ENCODE peak calls at places on chromosome 11, in eight cellular contexts. One of them, this sample, is unnamed.

GRCh38 chr11:124394408-124394807 is 4.4 kb downstream of the OR8B3 start:
- DNase-seq in CD14-positive monocyte: no peak
- DNase-seq in astrocyte of the spinal cord: peak
- DNase-seq in CD8-positive, alpha-beta T cell: no peak
- DNase-seq in ascending aorta: no peak
- DNase-seq in lower lobe of right lung: no peak
- DNase-seq in adrenal gland: no peak
- DNase-seq in nephron progenitor cell: no peak
- DNase-seq in this sample: no peak

GRCh38 chr11:29432719-29433325 is 584.0 kb downstream of the KCNA4 start:
- DNase-seq in CD14-positive monocyte: no peak
- DNase-seq in astrocyte of the spinal cord: peak
- DNase-seq in adrenal gland: no peak
- DNase-seq in lower lobe of right lung: no peak
- DNase-seq in nephron progenitor cell: no peak
- DNase-seq in ascending aorta: no peak
- DNase-seq in CD8-positive, alpha-beta T cell: no peak
- DNase-seq in this sample: no peak

GRCh38 chr11:107859459-107860239 is 1.1 kb upstream of the SLC35F2 start:
- DNase-seq in ascending aorta: no peak
- DNase-seq in lower lobe of right lung: peak
- DNase-seq in CD8-positive, alpha-beta T cell: peak
- DNase-seq in CD14-positive monocyte: no peak
- DNase-seq in astrocyte of the spinal cord: no peak
- DNase-seq in adrenal gland: peak
- DNase-seq in nephron progenitor cell: peak
- DNase-seq in this sample: no peak

GRCh38 chr11:14422052-14422813 is 63.2 kb upstream of the RRAS2 start:
- DNase-seq in ascending aorta: peak
- DNase-seq in adrenal gland: peak
- DNase-seq in astrocyte of the spinal cord: peak
- DNase-seq in lower lobe of right lung: peak
- DNase-seq in nephron progenitor cell: peak
- DNase-seq in CD14-positive monocyte: no peak
- DNase-seq in CD8-positive, alpha-beta T cell: no peak
- DNase-seq in this sample: peak

GRCh38 chr11:1763796-1764661 is at the start of gene CTSD:
- DNase-seq in CD14-positive monocyte: peak
- DNase-seq in astrocyte of the spinal cord: peak
- DNase-seq in nephron progenitor cell: peak
- DNase-seq in ascending aorta: peak
- DNase-seq in lower lobe of right lung: peak
- DNase-seq in CD8-positive, alpha-beta T cell: peak
- DNase-seq in adrenal gland: peak
- DNase-seq in this sample: peak

GRCh38 chr11:86152006-86152862 is 83.3 kb upstream of the PICALM start:
- DNase-seq in CD14-positive monocyte: no peak
- DNase-seq in nephron progenitor cell: no peak
- DNase-seq in astrocyte of the spinal cord: peak
- DNase-seq in ascending aorta: no peak
- DNase-seq in lower lobe of right lung: no peak
- DNase-seq in CD8-positive, alpha-beta T cell: no peak
- DNase-seq in adrenal gland: no peak
- DNase-seq in this sample: no peak

GRCh38 chr11:114377612-114378267 is 22.6 kb downstream of the C11orf71 start:
- DNase-seq in CD14-positive monocyte: no peak
- DNase-seq in nephron progenitor cell: no peak
- DNase-seq in ascending aorta: no peak
- DNase-seq in lower lobe of right lung: no peak
- DNase-seq in adrenal gland: no peak
- DNase-seq in CD8-positive, alpha-beta T cell: no peak
- DNase-seq in astrocyte of the spinal cord: peak
- DNase-seq in this sample: no peak

GRCh38 chr11:104830080-104830479 is 68.2 kb downstream of the CASP12 start:
- DNase-seq in ascending aorta: no peak
- DNase-seq in CD8-positive, alpha-beta T cell: no peak
- DNase-seq in nephron progenitor cell: no peak
- DNase-seq in CD14-positive monocyte: no peak
- DNase-seq in adrenal gland: no peak
- DNase-seq in lower lobe of right lung: no peak
- DNase-seq in astrocyte of the spinal cord: peak
- DNase-seq in this sample: no peak

GRCh38 chr11:11569936-11570491 is 51.8 kb downstream of the GALNT18 start:
- DNase-seq in lower lobe of right lung: peak
- DNase-seq in ascending aorta: peak
- DNase-seq in CD8-positive, alpha-beta T cell: no peak
- DNase-seq in adrenal gland: peak
- DNase-seq in nephron progenitor cell: no peak
- DNase-seq in astrocyte of the spinal cord: no peak
- DNase-seq in CD14-positive monocyte: no peak
- DNase-seq in this sample: no peak

GRCh38 chr11:46534713-46535112 is 59.1 kb downstream of the AMBRA1 start:
- DNase-seq in astrocyte of the spinal cord: no peak
- DNase-seq in lower lobe of right lung: no peak
- DNase-seq in ascending aorta: no peak
- DNase-seq in adrenal gland: no peak
- DNase-seq in CD14-positive monocyte: no peak
- DNase-seq in nephron progenitor cell: no peak
- DNase-seq in CD8-positive, alpha-beta T cell: no peak
- DNase-seq in this sample: no peak

GRCh38 chr11:46535688-46536087 is 58.1 kb downstream of the AMBRA1 start:
- DNase-seq in CD8-positive, alpha-beta T cell: no peak
- DNase-seq in adrenal gland: no peak
- DNase-seq in astrocyte of the spinal cord: no peak
- DNase-seq in ascending aorta: no peak
- DNase-seq in CD14-positive monocyte: no peak
- DNase-seq in nephron progenitor cell: no peak
- DNase-seq in lower lobe of right lung: no peak
- DNase-seq in this sample: no peak

GRCh38 chr11:46533396-46534110 is 60.3 kb downstream of the AMBRA1 start:
- DNase-seq in adrenal gland: no peak
- DNase-seq in lower lobe of right lung: no peak
- DNase-seq in nephron progenitor cell: no peak
- DNase-seq in CD8-positive, alpha-beta T cell: no peak
- DNase-seq in ascending aorta: no peak
- DNase-seq in astrocyte of the spinal cord: no peak
- DNase-seq in CD14-positive monocyte: no peak
- DNase-seq in this sample: no peak

GRCh38 chr11:46537851-46538295 is 56.0 kb downstream of the AMBRA1 start:
- DNase-seq in adrenal gland: peak
- DNase-seq in astrocyte of the spinal cord: peak
- DNase-seq in lower lobe of right lung: peak
- DNase-seq in CD8-positive, alpha-beta T cell: peak
- DNase-seq in ascending aorta: no peak
- DNase-seq in CD14-positive monocyte: peak
- DNase-seq in nephron progenitor cell: peak
- DNase-seq in this sample: no peak

DNA sequence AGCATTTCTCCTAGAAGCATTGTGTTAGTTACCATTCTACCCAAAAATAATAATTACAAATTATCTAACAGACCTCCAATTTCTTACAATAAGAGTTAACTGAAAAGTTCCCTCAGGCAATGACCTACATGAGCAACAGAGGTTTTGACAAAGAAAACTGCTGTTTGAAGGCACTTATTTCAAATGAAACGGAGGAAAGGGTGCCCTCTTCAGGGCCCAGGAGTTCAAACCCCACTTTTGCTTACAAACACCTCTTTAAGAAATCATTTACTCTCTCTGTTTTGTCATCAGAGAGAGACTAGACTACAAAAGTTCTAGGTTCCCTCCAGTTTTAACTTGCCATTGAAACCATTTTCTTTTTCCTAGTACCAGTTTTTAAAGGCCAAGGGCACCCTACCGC is 56.7 kb downstream of the AMBRA1 start:
- DNase-seq in adrenal gland: no peak
- DNase-seq in CD8-positive, alpha-beta T cell: no peak
- DNase-seq in ascending aorta: no peak
- DNase-seq in nephron progenitor cell: no peak
- DNase-seq in lower lobe of right lung: no peak
- DNase-seq in CD14-positive monocyte: no peak
- DNase-seq in astrocyte of the spinal cord: peak
- DNase-seq in this sample: no peak
- TF ChIP-seq CTCF in adrenal gland: no peak
- TF ChIP-seq CTCF in CD8-positive, alpha-beta T cell: no peak
- TF ChIP-seq CTCF in ascending aorta: no peak
- TF ChIP-seq CTCF in nephron progenitor cell: no peak
- TF ChIP-seq CTCF in lower lobe of right lung: no peak
- TF ChIP-seq CTCF in CD14-positive monocyte: no peak
- TF ChIP-seq CTCF in astrocyte of the spinal cord: peak
- TF ChIP-seq CTCF in this sample: no peak

GRCh38 chr11:94500181-94500580 is 6.4 kb downstream of the ANKRD49 start:
- DNase-seq in astrocyte of the spinal cord: no peak
- DNase-seq in nephron progenitor cell: no peak
- DNase-seq in adrenal gland: no peak
- DNase-seq in CD14-positive monocyte: no peak
- DNase-seq in CD8-positive, alpha-beta T cell: no peak
- DNase-seq in ascending aorta: no peak
- DNase-seq in lower lobe of right lung: no peak
- DNase-seq in this sample: no peak

GRCh38 chr11:94504689-94505293 is 7.5 kb upstream of the C11orf97 start:
- DNase-seq in CD8-positive, alpha-beta T cell: no peak
- DNase-seq in nephron progenitor cell: peak
- DNase-seq in lower lobe of right lung: no peak
- DNase-seq in adrenal gland: no peak
- DNase-seq in ascending aorta: no peak
- DNase-seq in CD14-positive monocyte: no peak
- DNase-seq in astrocyte of the spinal cord: peak
- DNase-seq in this sample: no peak

GRCh38 chr11:94507485-94507884 is 4.8 kb upstream of the C11orf97 start:
- DNase-seq in CD14-positive monocyte: no peak
- DNase-seq in adrenal gland: no peak
- DNase-seq in lower lobe of right lung: no peak
- DNase-seq in CD8-positive, alpha-beta T cell: no peak
- DNase-seq in ascending aorta: no peak
- DNase-seq in astrocyte of the spinal cord: no peak
- DNase-seq in nephron progenitor cell: no peak
- DNase-seq in this sample: no peak

DNA sequence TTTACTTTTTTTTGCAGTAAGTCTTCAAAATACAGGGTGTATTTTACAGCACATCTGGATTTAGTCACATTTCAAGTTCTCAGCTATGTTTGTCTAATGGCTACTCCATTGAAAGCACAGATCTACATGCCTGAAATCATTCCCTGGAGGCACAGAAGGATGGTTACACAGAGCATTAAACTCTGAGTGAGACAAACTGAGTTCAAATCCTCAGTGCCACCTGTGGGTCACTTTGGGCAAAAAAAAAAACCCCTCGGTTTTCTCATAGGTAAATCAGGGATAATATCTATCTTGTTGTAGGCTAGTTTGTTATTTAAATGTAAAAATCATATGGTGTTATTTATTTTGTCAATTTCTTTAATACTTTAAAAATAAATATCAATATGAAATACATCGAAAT is 7.7 kb downstream of the ANKRD49 start:
- DNase-seq in lower lobe of right lung: no peak
- DNase-seq in astrocyte of the spinal cord: no peak
- DNase-seq in ascending aorta: no peak
- DNase-seq in CD14-positive monocyte: no peak
- DNase-seq in CD8-positive, alpha-beta T cell: no peak
- DNase-seq in nephron progenitor cell: no peak
- DNase-seq in adrenal gland: no peak
- DNase-seq in this sample: no peak
- TF ChIP-seq CTCF in lower lobe of right lung: no peak
- TF ChIP-seq CTCF in astrocyte of the spinal cord: no peak
- TF ChIP-seq CTCF in ascending aorta: no peak
- TF ChIP-seq CTCF in CD14-positive monocyte: no peak
- TF ChIP-seq CTCF in CD8-positive, alpha-beta T cell: no peak
- TF ChIP-seq CTCF in nephron progenitor cell: no peak
- TF ChIP-seq CTCF in adrenal gland: no peak
- TF ChIP-seq CTCF in this sample: peak

DNA sequence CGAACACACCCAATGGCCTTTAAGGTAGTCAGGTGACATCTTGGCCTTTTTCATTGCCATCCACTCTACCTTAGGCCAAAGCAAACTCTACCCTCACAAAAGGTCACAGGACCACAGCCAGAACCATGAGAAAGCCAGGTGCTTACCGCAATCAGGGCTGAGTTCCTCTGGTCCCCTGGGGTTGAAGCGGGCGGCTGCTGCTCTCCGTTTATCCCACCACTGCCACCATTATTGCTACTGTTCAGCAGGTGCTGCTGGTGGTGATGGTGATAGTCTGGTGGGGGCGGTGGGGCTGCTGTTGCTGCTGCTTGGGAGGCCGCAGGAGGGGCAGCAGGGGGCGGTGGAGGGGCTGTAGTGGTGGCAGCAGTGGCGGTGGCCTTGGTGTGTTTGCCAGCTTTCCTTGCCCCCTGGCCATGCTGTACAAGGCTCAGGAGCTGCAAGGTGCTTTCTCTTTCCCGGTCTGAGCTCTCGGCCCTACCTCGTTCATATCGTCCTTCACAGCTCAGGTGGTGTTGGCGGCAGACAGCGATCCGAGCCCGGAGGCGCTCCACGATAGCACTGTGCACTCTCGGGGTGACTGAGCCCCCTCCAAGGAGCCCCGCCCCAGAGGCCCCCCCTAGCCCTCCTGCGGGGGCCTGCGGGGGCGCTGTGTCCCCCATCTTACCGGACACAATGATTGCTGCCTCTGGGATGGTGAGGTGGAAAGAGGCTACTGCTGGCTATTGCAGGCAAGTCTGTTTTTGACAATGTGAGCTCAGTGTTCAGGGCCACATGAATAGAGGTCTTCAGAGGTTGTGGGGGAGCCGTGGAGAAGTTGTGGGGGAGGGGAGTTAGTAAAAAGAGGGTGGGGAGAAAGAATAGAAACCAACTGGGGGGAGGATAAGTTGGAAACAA is 1.5 kb downstream of the MAML2 start:
- DNase-seq in nephron progenitor cell: no peak
- DNase-seq in CD14-positive monocyte: peak
- DNase-seq in lower lobe of right lung: peak
- DNase-seq in CD8-positive, alpha-beta T cell: peak
- DNase-seq in adrenal gland: peak
- DNase-seq in ascending aorta: peak
- DNase-seq in astrocyte of the spinal cord: peak
- DNase-seq in this sample: no peak
- TF ChIP-seq CTCF in nephron progenitor cell: no peak
- TF ChIP-seq CTCF in CD14-positive monocyte: peak
- TF ChIP-seq CTCF in lower lobe of right lung: peak
- TF ChIP-seq CTCF in CD8-positive, alpha-beta T cell: peak
- TF ChIP-seq CTCF in adrenal gland: peak
- TF ChIP-seq CTCF in ascending aorta: peak
- TF ChIP-seq CTCF in astrocyte of the spinal cord: peak
- TF ChIP-seq CTCF in this sample: peak

DNA sequence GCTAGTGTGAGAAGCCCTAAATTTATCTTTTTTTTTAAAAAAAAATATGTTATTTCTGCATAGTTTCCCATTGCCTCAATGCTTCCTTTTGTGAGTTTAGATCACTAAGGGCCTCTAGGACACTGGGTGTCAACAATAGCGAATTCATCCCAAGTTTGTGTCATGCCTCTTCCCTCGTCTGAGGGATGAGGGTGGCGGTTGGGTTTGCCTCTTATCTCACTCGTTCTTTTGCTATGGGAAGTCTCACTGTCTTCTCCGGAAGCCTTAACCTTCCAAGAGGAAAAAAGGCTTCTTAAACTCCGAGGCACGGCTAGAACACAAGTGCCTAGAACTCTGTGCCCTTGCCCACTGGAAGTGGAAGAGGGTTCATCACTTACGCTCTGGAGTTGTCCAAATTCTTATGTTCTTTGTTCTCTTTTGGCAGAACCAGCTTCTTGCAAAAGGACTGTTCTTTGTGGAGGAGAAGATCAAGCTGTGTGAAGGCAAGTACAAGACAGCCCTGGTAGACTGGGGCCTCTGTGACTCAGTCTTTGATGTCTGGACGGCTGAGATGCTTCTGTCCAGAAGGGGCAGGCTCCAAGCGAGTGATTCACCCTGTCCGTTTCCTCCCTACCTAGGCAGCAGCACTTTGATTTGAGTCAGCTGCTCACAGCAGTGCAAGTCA is 78.5 kb downstream of the TRAF6 start:
- DNase-seq in nephron progenitor cell: no peak
- DNase-seq in ascending aorta: no peak
- DNase-seq in CD14-positive monocyte: peak
- DNase-seq in CD8-positive, alpha-beta T cell: no peak
- DNase-seq in lower lobe of right lung: no peak
- DNase-seq in astrocyte of the spinal cord: peak
- DNase-seq in adrenal gland: peak
- DNase-seq in this sample: no peak
- TF ChIP-seq CTCF in nephron progenitor cell: no peak
- TF ChIP-seq CTCF in ascending aorta: no peak
- TF ChIP-seq CTCF in CD14-positive monocyte: no peak
- TF ChIP-seq CTCF in CD8-positive, alpha-beta T cell: no peak
- TF ChIP-seq CTCF in lower lobe of right lung: no peak
- TF ChIP-seq CTCF in astrocyte of the spinal cord: peak
- TF ChIP-seq CTCF in adrenal gland: no peak
- TF ChIP-seq CTCF in this sample: peak